ENCODE peak calls at places on chromosome 4, in seven cellular contexts. R is cardiac fibroblast, H is uterus, Z is mesothelial cell of epicardium, N is coronary artery, L is AG04449, K is GM12865. Y is an unnamed sample.
A peak's percentile ranks its signal among the peaks of the same experiment; 100 is the strongest.

GRCh38 chr4:134691915-134692314 is 490.3 kb upstream of the PABPC4L start:
- DNase-seq in L (no peak), H (no peak), R (no peak), Z (no peak), N (no peak), K (no peak), Y (peak; percentile 31)

GRCh38 chr4:177182156-177182555 is 127.5 kb upstream of the NEIL3 start:
- DNase-seq in N (no peak), H (no peak), Z (no peak), R (peak; percentile 68), L (no peak), K (no peak), Y (no peak)

GRCh38 chr4:152935661-152936445 is at the start of gene FHDC1:
- DNase-seq in Z (peak; percentile 48), R (no peak), L (no peak), K (peak; percentile 18), N (no peak), H (no peak), Y (no peak)

GRCh38 chr4:55736605-55737183 is 82.9 kb upstream of the EXOC1L start:
- DNase-seq in R (peak; percentile 19), N (no peak), K (peak; percentile 14), L (no peak), Z (no peak), H (no peak), Y (peak; percentile 20)

GRCh38 chr4:102850373-102850772 is 18.4 kb upstream of the CISD2 start:
- DNase-seq in N (no peak), K (no peak), Z (no peak), L (no peak), H (no peak), R (no peak), Y (no peak)

GRCh38 chr4:61540944-61541343 is 340.8 kb downstream of the ADGRL3 start:
- DNase-seq in L (no peak), K (no peak), N (no peak), H (no peak), Z (no peak), R (peak; percentile 2), Y (no peak)

GRCh38 chr4:185562531-185562930 is 27.2 kb upstream of the PDLIM3 start:
- DNase-seq in Z (no peak), L (no peak), H (no peak), R (no peak), K (no peak), N (no peak), Y (no peak)

GRCh38 chr4:98976716-98977115 is 18.8 kb upstream of the METAP1 start:
- DNase-seq in H (no peak), Z (no peak), R (peak; percentile 51), L (peak; percentile 64), N (no peak), K (no peak), Y (peak; percentile 39)

GRCh38 chr4:77669911-77670590 is 64.4 kb downstream of the CXCL13 start:
- DNase-seq in Z (no peak), N (no peak), L (no peak), R (no peak), K (no peak), H (no peak), Y (no peak)

GRCh38 chr4:151950993-151951726 is 190.4 kb upstream of the GATB start:
- DNase-seq in R (no peak), L (no peak), N (no peak), H (peak; percentile 26), Z (no peak), K (no peak), Y (no peak)

GRCh38 chr4:105327222-105327621 is 146.6 kb downstream of the PPA2 start:
- DNase-seq in N (no peak), H (no peak), K (no peak), Z (no peak), R (no peak), L (no peak), Y (no peak)

GRCh38 chr4:83629945-83630684 is 94.2 kb downstream of the GPAT3 start:
- DNase-seq in H (peak; percentile 49), K (no peak), Z (no peak), L (no peak), R (peak; percentile 82), N (no peak), Y (peak; percentile 30)

GRCh38 chr4:161320377-161320776 is 843.4 kb downstream of the FSTL5 start:
- DNase-seq in L (no peak), N (no peak), Z (no peak), H (no peak), K (peak; percentile 68), R (no peak), Y (no peak)

GRCh38 chr4:169070895-169071218 is 60.8 kb upstream of the CBR4 start:
- DNase-seq in L (no peak), H (no peak), Z (no peak), N (no peak), R (peak; percentile 66), K (no peak), Y (no peak)

GRCh38 chr4:186726440-186727148 is 2.9 kb upstream of the FAT1 start:
- DNase-seq in K (no peak), Z (peak; percentile 88), L (no peak), N (peak; percentile 87), R (peak; percentile 81), H (peak; percentile 70), Y (peak; percentile 88)

GRCh38 chr4:145099653-145100052 is 1.5 kb downstream of the ABCE1 start:
- DNase-seq in N (no peak), Z (no peak), H (no peak), R (peak; percentile 21), L (no peak), K (peak; percentile 10), Y (no peak)

GRCh38 chr4:64784125-64784524 is 374.9 kb upstream of the TECRL start:
- DNase-seq in H (no peak), R (peak; percentile 0), K (no peak), N (no peak), Z (no peak), L (no peak), Y (peak; percentile 86)

GRCh38 chr4:77177196-77177595 is 20.2 kb downstream of the CCNG2 start:
- DNase-seq in Z (no peak), R (no peak), H (no peak), N (no peak), L (no peak), K (no peak), Y (peak; percentile 14)

GRCh38 chr4:125085-125820 is 952 bp downstream of the ZNF718 start:
- DNase-seq in R (peak; percentile 44), N (no peak), H (no peak), Z (peak; percentile 58), L (no peak), K (peak; percentile 56), Y (peak; percentile 25)

GRCh38 chr4:99324978-99325377 is 3.8 kb upstream of the ADH1B start:
- DNase-seq in L (peak; percentile 19), H (peak; percentile 77), Z (no peak), R (peak; percentile 94), N (no peak), K (no peak), Y (peak; percentile 59)

GRCh38 chr4:113878718-113879117 is 100.7 kb downstream of the ARSJ start:
- DNase-seq in H (no peak), R (peak; percentile 15), N (no peak), Z (no peak), K (no peak), L (no peak), Y (peak; percentile 57)
- TF ChIP-seq CTCF in H (no peak), R (peak; percentile 40), N (no peak), Z (peak; percentile 43), K (no peak), L (peak; percentile 8), Y (peak; percentile 42)

GRCh38 chr4:87853108-87853507 is 20.3 kb downstream of the MEPE start:
- DNase-seq in N (no peak), L (no peak), R (peak; percentile 70), K (peak; percentile 28), Z (no peak), H (no peak), Y (peak; percentile 75)

GRCh38 chr4:87851955-87852354 is 19.2 kb downstream of the MEPE start:
- DNase-seq in N (no peak), H (no peak), R (no peak), K (no peak), L (no peak), Z (no peak), Y (no peak)

GRCh38 chr4:87848622-87849351 is 16.0 kb downstream of the MEPE start:
- DNase-seq in L (no peak), N (no peak), H (peak; percentile 45), K (peak; percentile 63), Z (no peak), R (peak; percentile 75), Y (peak; percentile 66)

GRCh38 chr4:87849612-87850011 is 16.8 kb downstream of the MEPE start:
- DNase-seq in H (no peak), K (no peak), Z (no peak), L (no peak), R (peak; percentile 29), N (no peak), Y (no peak)

GRCh38 chr4:87851332-87851731 is 18.6 kb downstream of the MEPE start:
- DNase-seq in K (no peak), H (no peak), L (no peak), R (no peak), Z (no peak), N (no peak), Y (no peak)
- TF ChIP-seq CTCF in K (no peak), H (no peak), L (no peak), R (no peak), Z (no peak), N (no peak), Y (no peak)

GRCh38 chr4:54669831-54670230 is 12.1 kb downstream of the KIT start:
- DNase-seq in H (no peak), R (no peak), Z (no peak), L (no peak), K (no peak), N (no peak), Y (no peak)
- TF ChIP-seq CTCF in H (no peak), R (no peak), Z (no peak), L (no peak), K (no peak), N (no peak), Y (no peak)

GRCh38 chr4:158667651-158668198 is 4.0 kb downstream of the C4orf46 start:
- DNase-seq in K (peak; percentile 36), L (no peak), Z (no peak), H (no peak), N (no peak), R (peak; percentile 48), Y (no peak)
- TF ChIP-seq CTCF in K (peak; percentile 60), L (peak; percentile 3), Z (peak; percentile 64), H (no peak), N (no peak), R (peak; percentile 80), Y (peak; percentile 64)

DNA sequence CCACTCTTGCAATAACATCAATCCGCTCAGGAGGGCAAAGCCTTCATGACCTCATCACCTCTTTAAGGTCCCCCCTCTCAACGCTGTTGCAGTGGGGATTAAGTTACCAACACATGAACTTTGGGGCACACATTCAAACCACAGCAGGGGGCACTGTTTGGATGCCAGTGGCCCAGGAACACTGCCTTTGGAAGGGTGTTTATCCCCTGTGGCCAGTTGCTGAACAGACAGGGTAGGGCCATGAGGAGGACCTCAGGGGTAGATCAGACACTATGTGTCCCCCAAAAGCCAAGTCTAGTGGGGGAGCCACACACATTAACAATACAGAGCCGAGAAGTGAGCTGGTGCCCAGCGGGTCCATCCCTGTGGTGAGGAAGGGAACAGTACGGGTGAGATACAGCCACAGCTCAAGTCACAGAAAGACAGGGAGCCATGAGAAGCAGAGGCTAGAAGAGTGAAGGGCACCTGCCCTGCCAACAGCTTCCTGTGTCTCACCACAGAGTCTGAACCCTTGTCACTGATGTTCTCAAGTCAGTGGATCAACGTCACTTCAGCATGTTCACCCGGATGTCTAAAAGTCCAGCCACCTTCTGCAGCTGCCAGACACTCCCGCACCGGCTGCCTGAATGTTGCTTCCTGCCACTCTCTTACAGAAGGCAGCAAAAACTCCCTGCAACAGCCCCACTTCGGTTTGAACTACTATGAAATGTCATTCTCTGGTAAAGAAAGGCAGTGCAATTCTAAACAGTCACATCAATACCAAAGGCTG is 19.9 kb upstream of the MXD4 start:
- DNase-seq in H (no peak), N (no peak), L (no peak), Z (no peak), R (no peak), K (peak; percentile 81), Y (no peak)
- TF ChIP-seq CTCF in H (no peak), N (no peak), L (no peak), Z (no peak), R (peak; percentile 23), K (peak; percentile 21), Y (peak; percentile 6)

Y was measured in astrocyte of the spinal cord.